ENCODE peak calls at places on chromosomes 4 and X, in four cellular contexts. W is A549, N is endothelial cell of umbilical vein, B is stomach. X is an unnamed sample.
A peak's percentile ranks its signal among the peaks of the same experiment; 100 is the strongest.

GRCh38 chr4:154779362-154779947 is 1.6 kb upstream of the RBM46 start:
- DNase-seq in W (peak; percentile 42), B (no peak), N (peak; percentile 18), X (peak; percentile 35)

GRCh38 chrX:22666441-22666840 is 333.3 kb upstream of the DDX53 start:
- DNase-seq in N (peak; percentile 14), B (no peak), W (peak; percentile 40), X (peak; percentile 42)

GRCh38 chr4:825063-825968 is 613 bp downstream of the CPLX1 start:
- DNase-seq in N (no peak), B (no peak), W (no peak), X (no peak)

GRCh38 chr4:6425336-6425735 is 47.1 kb downstream of the PPP2R2C start:
- DNase-seq in N (no peak), B (no peak), W (no peak), X (no peak)

GRCh38 chr4:151689211-151689991 is 71.4 kb downstream of the GATB start:
- DNase-seq in N (no peak), W (no peak), B (no peak), X (no peak)

GRCh38 chr4:33381806-33382205 is 2661.6 kb downstream of the PCDH7 start:
- DNase-seq in N (no peak), W (no peak), B (no peak), X (no peak)

GRCh38 chr4:8465615-8466611 is 25.3 kb downstream of the TRMT44 start:
- DNase-seq in B (no peak), W (no peak), N (no peak), X (no peak)

GRCh38 chrX:128619490-128619889 is 567.3 kb upstream of the ACTRT1 start:
- DNase-seq in W (no peak), B (no peak), N (no peak), X (no peak)

GRCh38 chr4:15938182-15938581 is 358 bp downstream of the FGFBP1 start:
- DNase-seq in B (peak; percentile 34), N (no peak), W (peak; percentile 26), X (peak; percentile 34)

GRCh38 chr4:165767671-165768070 is 105.4 kb upstream of the TLL1 start:
- DNase-seq in N (no peak), B (no peak), W (no peak), X (no peak)

GRCh38 chrX:97367149-97367548 is 483.4 kb downstream of the RPA4 start:
- DNase-seq in N (no peak), W (no peak), B (no peak), X (no peak)

GRCh38 chrX:134743121-134743520 is 84.8 kb upstream of the PLAC1 start:
- DNase-seq in B (no peak), W (no peak), N (no peak), X (no peak)

GRCh38 chrX:133045986-133046385 is 50.9 kb downstream of the USP26 start:
- DNase-seq in B (no peak), W (no peak), N (no peak), X (peak; percentile 10)

GRCh38 chr4:47831026-47831689 is 6.7 kb downstream of the CORIN start:
- DNase-seq in W (no peak), B (no peak), N (no peak), X (no peak)

GRCh38 chr4:163542275-163542674 is 47.8 kb downstream of the TMA16 start:
- DNase-seq in B (no peak), W (no peak), N (no peak), X (no peak)

GRCh38 chrX:67726028-67726427 is 182.2 kb downstream of the AR start:
- DNase-seq in N (no peak), W (no peak), B (no peak), X (no peak)

GRCh38 chr4:185518494-185518893 is 16.8 kb downstream of the PDLIM3 start:
- DNase-seq in W (no peak), N (peak; percentile 36), B (no peak), X (no peak)

GRCh38 chrX:110409925-110410324 is 51.3 kb downstream of the RTL9 start:
- DNase-seq in W (peak; percentile 24), N (peak; percentile 41), B (no peak), X (no peak)

GRCh38 chr4:89482248-89482647 is 174.6 kb upstream of the GPRIN3 start:
- DNase-seq in B (no peak), W (peak; percentile 71), N (peak; percentile 88), X (peak; percentile 68)

GRCh38 chr4:53507671-53508286 is 83.5 kb downstream of the LNX1 start:
- DNase-seq in N (peak; percentile 77), W (no peak), B (peak; percentile 67), X (no peak)

GRCh38 chr4:89397464-89397863 is 89.9 kb upstream of the GPRIN3 start:
- DNase-seq in B (no peak), N (peak; percentile 37), W (no peak), X (no peak)

GRCh38 chrX:71216446-71216845 is 6.6 kb upstream of the GJB1 start:
- DNase-seq in N (no peak), B (no peak), W (no peak), X (no peak)

GRCh38 chr4:44738615-44739014 is 12.3 kb upstream of the GNPDA2 start:
- DNase-seq in B (no peak), N (no peak), W (peak; percentile 4), X (no peak)

GRCh38 chr4:153014460-153014859 is 78.3 kb downstream of the FHDC1 start:
- DNase-seq in W (no peak), N (no peak), B (no peak), X (no peak)

GRCh38 chr4:71814433-71814832 is 30.6 kb upstream of the GC start:
- DNase-seq in W (no peak), B (no peak), N (no peak), X (no peak)

GRCh38 chr4:112270643-112271484 is 14.8 kb downstream of the TIFA start:
- DNase-seq in N (no peak), W (no peak), B (no peak), X (no peak)

GRCh38 chrX:19373034-19373891 is 29.5 kb downstream of the PDHA1 start:
- DNase-seq in N (no peak), W (no peak), B (no peak), X (no peak)

GRCh38 chr4:83691998-83692397 is 156.1 kb downstream of the GPAT3 start:
- DNase-seq in B (no peak), N (peak; percentile 5), W (no peak), X (no peak)

GRCh38 chr4:44674471-44674870 is 3.7 kb upstream of the GUF1 start:
- DNase-seq in N (no peak), B (no peak), W (no peak), X (no peak)

GRCh38 chrX:69027181-69028005 is 137.9 kb downstream of the PJA1 start:
- DNase-seq in W (peak; percentile 23), N (peak; percentile 55), B (peak; percentile 47), X (no peak)

GRCh38 chrX:13216139-13216538 is 103.7 kb downstream of the ATXN3L start:
- DNase-seq in B (no peak), W (no peak), N (no peak), X (no peak)

GRCh38 chr4:173195132-173195531 is 26.5 kb downstream of the GALNT7 start:
- DNase-seq in N (no peak), W (no peak), B (no peak), X (no peak)

GRCh38 chrX:147476008-147476407 is 435.7 kb upstream of the FMR1 start:
- DNase-seq in W (peak; percentile 10), B (no peak), N (no peak), X (no peak)

GRCh38 chrX:147478899-147479298 is 432.8 kb upstream of the FMR1 start:
- DNase-seq in W (no peak), N (no peak), B (no peak), X (no peak)
- TF ChIP-seq POLR2A in W (no peak), N (no peak), B (no peak), X (no peak)

GRCh38 chr4:156971623-156972369 is at the start of gene PDGFC:
- DNase-seq in W (peak; percentile 57), B (peak; percentile 75), N (peak; percentile 75), X (no peak)
- TF ChIP-seq POLR2A in W (no peak), B (no peak), N (no peak), X (peak; percentile 12)

GRCh38 chr4:3046149-3046548 is 28.2 kb downstream of the HTT-AS start:
- DNase-seq in W (no peak), N (no peak), B (no peak), X (no peak)

GRCh38 chr4:3045500-3045850 is 28.9 kb downstream of the HTT-AS start:
- DNase-seq in N (no peak), W (peak; percentile 48), B (peak; percentile 56), X (no peak)

GRCh38 chr4:3046623-3047022 is 27.7 kb downstream of the HTT-AS start:
- DNase-seq in W (no peak), B (no peak), N (no peak), X (no peak)

GRCh38 chr4:3044812-3045499 is 29.4 kb downstream of the HTT-AS start:
- DNase-seq in B (no peak), N (no peak), W (no peak), X (no peak)

DNA sequence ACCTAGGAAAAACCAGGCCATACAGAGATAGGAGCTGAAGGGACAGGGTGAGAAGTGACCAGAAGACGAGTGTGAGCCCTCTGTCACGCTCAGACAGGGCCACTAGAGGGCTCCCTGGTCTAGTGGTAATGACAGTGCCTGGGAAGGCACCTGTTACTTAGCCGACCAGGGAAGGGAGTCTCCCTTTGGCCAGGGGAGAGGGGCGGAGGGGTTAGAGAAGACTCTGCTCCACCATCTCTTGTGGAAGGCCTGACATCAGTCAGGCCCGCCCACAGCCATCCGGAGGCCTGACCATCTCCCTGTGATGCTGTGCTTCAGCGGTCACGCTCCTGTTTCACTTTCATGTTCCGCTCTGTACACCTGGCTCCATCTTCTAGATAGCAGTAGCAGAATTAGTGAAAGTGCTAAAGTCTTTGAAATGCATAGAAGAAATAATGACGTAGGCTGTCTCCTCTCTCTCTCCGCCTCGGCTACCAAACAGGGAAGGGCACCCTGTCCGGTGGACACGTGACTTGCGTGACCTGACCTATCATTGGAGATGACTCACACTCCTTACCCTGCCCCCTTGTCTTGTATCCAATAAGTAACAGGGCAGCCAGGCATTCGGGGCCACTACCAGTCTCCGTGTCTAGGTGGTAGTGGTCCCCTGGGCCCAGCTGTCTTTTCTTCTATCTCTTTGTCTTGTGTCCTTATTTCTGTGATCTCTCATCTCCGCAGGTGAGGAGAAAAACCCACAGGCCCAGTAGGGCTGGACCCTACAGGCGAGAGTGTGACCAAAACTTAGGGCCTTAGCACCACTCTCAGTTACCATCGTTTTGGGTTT is 26.7 kb downstream of the HTT-AS start:
- DNase-seq in B (peak; percentile 76), N (peak; percentile 51), W (peak; percentile 58), X (peak; percentile 45)
- TF ChIP-seq POLR2A in B (no peak), N (no peak), W (no peak), X (no peak)

DNA sequence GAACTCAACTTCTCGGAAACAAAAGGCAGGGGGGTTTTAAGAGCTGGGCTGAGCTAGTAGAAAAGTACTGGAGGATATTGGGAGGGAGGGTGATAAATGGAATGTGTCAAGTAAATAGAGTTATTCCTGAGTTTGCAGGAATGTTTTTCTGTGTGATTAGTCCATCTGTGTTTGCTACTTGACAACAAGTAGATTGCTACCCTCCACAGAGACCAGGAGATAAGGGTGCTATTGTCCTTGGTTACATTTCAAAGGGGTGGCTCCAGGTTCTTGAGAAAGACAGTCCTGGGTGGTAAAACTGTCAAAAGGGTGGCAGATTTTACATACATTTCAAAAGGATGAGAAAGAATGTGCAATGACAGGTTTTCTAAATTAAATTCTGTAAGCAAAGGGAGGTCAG is 181.2 kb upstream of the PPP3CA start:
- DNase-seq in W (no peak), N (no peak), B (no peak), X (no peak)
- TF ChIP-seq POLR2A in W (no peak), N (no peak), B (no peak), X (no peak)

X was measured in HCT116.